ENCODE peak calls at places on chromosomes 12 and 14, in four cellular contexts. One of them, this sample, is unnamed.

GRCh38 chr12:52097045-52097666 is 17.7 kb downstream of the SMIM41 start:
- DNase-seq in CD4-positive, alpha-beta memory T cell: no peak
- DNase-seq in RWPE1: no peak
- DNase-seq in A549: no peak
- DNase-seq in this sample: no peak

GRCh38 chr14:97930191-97930590 is 1133.0 kb downstream of the VRK1 start:
- DNase-seq in CD4-positive, alpha-beta memory T cell: no peak
- DNase-seq in RWPE1: no peak
- DNase-seq in A549: no peak
- DNase-seq in this sample: no peak

GRCh38 chr14:34059925-34060746 is 109.3 kb upstream of the EGLN3 start:
- DNase-seq in CD4-positive, alpha-beta memory T cell: peak; percentile 54
- DNase-seq in RWPE1: peak; percentile 85
- DNase-seq in A549: peak; percentile 73
- DNase-seq in this sample: no peak

GRCh38 chr12:68572650-68573049 is 38.0 kb upstream of the RAP1B start:
- DNase-seq in CD4-positive, alpha-beta memory T cell: no peak
- DNase-seq in RWPE1: no peak
- DNase-seq in A549: no peak
- DNase-seq in this sample: no peak

GRCh38 chr14:102616799-102617198 is 24.4 kb downstream of the RCOR1 start:
- DNase-seq in CD4-positive, alpha-beta memory T cell: no peak
- DNase-seq in RWPE1: no peak
- DNase-seq in A549: no peak
- DNase-seq in this sample: no peak

GRCh38 chr12:31599053-31599452 is 8.1 kb upstream of the DENND5B start:
- DNase-seq in CD4-positive, alpha-beta memory T cell: no peak
- DNase-seq in RWPE1: no peak
- DNase-seq in A549: no peak
- DNase-seq in this sample: no peak

GRCh38 chr12:27869567-27869966 is 89.5 kb upstream of the MANSC4 start:
- DNase-seq in CD4-positive, alpha-beta memory T cell: no peak
- DNase-seq in RWPE1: no peak
- DNase-seq in A549: no peak
- DNase-seq in this sample: no peak

GRCh38 chr14:69327507-69327906 is 67.5 kb downstream of the GALNT16 start:
- DNase-seq in CD4-positive, alpha-beta memory T cell: no peak
- DNase-seq in RWPE1: no peak
- DNase-seq in A549: no peak
- DNase-seq in this sample: no peak

GRCh38 chr14:96039633-96040311 is 610 bp downstream of the C14orf132 start:
- DNase-seq in CD4-positive, alpha-beta memory T cell: no peak
- DNase-seq in RWPE1: no peak
- DNase-seq in A549: peak; percentile 24
- DNase-seq in this sample: no peak

GRCh38 chr12:109098142-109098652 is 800 bp downstream of the UNG start:
- DNase-seq in CD4-positive, alpha-beta memory T cell: no peak
- DNase-seq in RWPE1: peak; percentile 30
- DNase-seq in A549: peak; percentile 22
- DNase-seq in this sample: no peak

GRCh38 chr14:80350707-80351106 is 139.4 kb upstream of the DIO2 start:
- DNase-seq in CD4-positive, alpha-beta memory T cell: no peak
- DNase-seq in RWPE1: no peak
- DNase-seq in A549: no peak
- DNase-seq in this sample: no peak

GRCh38 chr12:110637869-110638441 is 24.0 kb downstream of the TCTN1 start:
- DNase-seq in CD4-positive, alpha-beta memory T cell: no peak
- DNase-seq in RWPE1: no peak
- DNase-seq in A549: no peak
- DNase-seq in this sample: no peak

GRCh38 chr14:97138801-97139200 is 341.6 kb downstream of the VRK1 start:
- DNase-seq in CD4-positive, alpha-beta memory T cell: no peak
- DNase-seq in RWPE1: no peak
- DNase-seq in A549: no peak
- DNase-seq in this sample: no peak

GRCh38 chr14:64770751-64771150 is 66.5 kb downstream of the PLEKHG3 start:
- DNase-seq in CD4-positive, alpha-beta memory T cell: no peak
- DNase-seq in RWPE1: no peak
- DNase-seq in A549: no peak
- DNase-seq in this sample: no peak

GRCh38 chr12:12716845-12717585 is at the start of gene CDKN1B:
- DNase-seq in CD4-positive, alpha-beta memory T cell: peak; percentile 89
- DNase-seq in RWPE1: peak; percentile 82
- DNase-seq in A549: peak; percentile 88
- DNase-seq in this sample: peak; percentile 79

GRCh38 chr12:106078358-106079025 is 60.3 kb downstream of the NUAK1 start:
- DNase-seq in CD4-positive, alpha-beta memory T cell: no peak
- DNase-seq in RWPE1: peak; percentile 34
- DNase-seq in A549: peak; percentile 51
- DNase-seq in this sample: no peak

GRCh38 chr14:56953884-56954283 is 143.6 kb upstream of the OTX2 start:
- DNase-seq in CD4-positive, alpha-beta memory T cell: no peak
- DNase-seq in RWPE1: no peak
- DNase-seq in A549: no peak
- DNase-seq in this sample: no peak

GRCh38 chr12:12985817-12986408 is 14.2 kb downstream of the HEBP1 start:
- DNase-seq in CD4-positive, alpha-beta memory T cell: no peak
- DNase-seq in RWPE1: no peak
- DNase-seq in A549: peak; percentile 58
- DNase-seq in this sample: no peak

DNA sequence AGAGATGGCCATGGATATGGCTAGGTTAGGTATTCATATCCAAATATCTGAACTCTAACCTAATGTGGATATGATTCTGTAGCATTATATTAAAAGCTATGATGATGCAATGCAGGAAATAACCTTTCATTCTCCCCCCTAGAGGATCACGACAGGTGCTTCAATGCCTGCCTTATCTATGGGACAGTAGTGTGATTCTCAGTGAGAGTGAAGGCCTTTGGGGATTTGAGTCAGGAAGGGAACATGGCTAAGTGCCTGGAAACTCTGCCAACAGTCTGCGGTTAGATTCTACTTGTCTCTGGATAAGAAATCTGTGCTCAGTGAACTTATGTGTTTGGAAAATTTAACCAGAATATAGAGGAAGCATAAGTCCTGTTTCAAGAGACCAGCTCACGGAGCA is 81.8 kb downstream of the SLC38A1 start:
- DNase-seq in CD4-positive, alpha-beta memory T cell: no peak
- DNase-seq in RWPE1: no peak
- DNase-seq in A549: no peak
- DNase-seq in this sample: peak; percentile 3
- H3K27ac ChIP-seq in CD4-positive, alpha-beta memory T cell: no peak overlapping the region
- H3K27ac ChIP-seq in RWPE1: no peak overlapping the region
- H3K27ac ChIP-seq in A549: no peak overlapping the region
- H3K27ac ChIP-seq in this sample: peak overlapping the region; percentile 2

GRCh38 chr12:124405592-124405991 is 110.7 kb downstream of the RFLNA start:
- DNase-seq in CD4-positive, alpha-beta memory T cell: no peak
- DNase-seq in RWPE1: no peak
- DNase-seq in A549: no peak
- DNase-seq in this sample: no peak
- H3K27ac ChIP-seq in CD4-positive, alpha-beta memory T cell: no peak overlapping the region
- H3K27ac ChIP-seq in RWPE1: no peak overlapping the region
- H3K27ac ChIP-seq in A549: peak overlapping the region; percentile 10
- H3K27ac ChIP-seq in this sample: no peak overlapping the region

GRCh38 chr14:91482278-91483023 is 27.7 kb downstream of the PPP4R3A start:
- DNase-seq in CD4-positive, alpha-beta memory T cell: no peak
- DNase-seq in RWPE1: no peak
- DNase-seq in A549: no peak
- DNase-seq in this sample: no peak

GRCh38 chr14:91484744-91485143 is 25.4 kb downstream of the PPP4R3A start:
- DNase-seq in CD4-positive, alpha-beta memory T cell: no peak
- DNase-seq in RWPE1: no peak
- DNase-seq in A549: no peak
- DNase-seq in this sample: no peak

DNA sequence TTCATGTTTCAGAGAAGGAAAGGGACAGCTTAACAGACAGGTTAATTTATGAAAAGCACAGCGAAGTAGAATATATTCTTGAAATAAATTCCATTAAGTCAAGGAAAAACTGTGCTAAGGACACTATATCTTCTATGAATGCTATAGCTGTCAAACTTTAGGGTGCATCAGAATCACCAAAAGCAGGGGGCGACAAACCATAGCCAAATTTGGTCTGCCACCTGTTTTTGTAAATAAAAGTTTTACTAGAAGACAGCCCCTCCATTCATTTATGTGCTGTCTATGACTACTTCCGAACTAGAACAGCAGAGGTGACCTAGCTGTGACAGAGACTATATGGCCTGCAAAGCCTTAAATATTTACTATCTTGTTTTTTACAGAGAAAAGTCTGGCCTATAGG is 25.9 kb downstream of the PPP4R3A start:
- DNase-seq in CD4-positive, alpha-beta memory T cell: no peak
- DNase-seq in RWPE1: no peak
- DNase-seq in A549: no peak
- DNase-seq in this sample: no peak
- H3K27ac ChIP-seq in CD4-positive, alpha-beta memory T cell: peak overlapping the region; percentile 6
- H3K27ac ChIP-seq in RWPE1: no peak overlapping the region
- H3K27ac ChIP-seq in A549: no peak overlapping the region
- H3K27ac ChIP-seq in this sample: no peak overlapping the region

GRCh38 chr12:59833408-59833807 is 237.6 kb downstream of the SLC16A7 start:
- DNase-seq in CD4-positive, alpha-beta memory T cell: no peak
- DNase-seq in RWPE1: no peak
- DNase-seq in A549: no peak
- DNase-seq in this sample: no peak
- H3K27ac ChIP-seq in CD4-positive, alpha-beta memory T cell: no peak overlapping the region
- H3K27ac ChIP-seq in RWPE1: no peak overlapping the region
- H3K27ac ChIP-seq in A549: no peak overlapping the region
- H3K27ac ChIP-seq in this sample: no peak overlapping the region